ENCODE peak calls at places on chromosome 15, in seven cellular contexts. One of them, this sample, is unnamed.

GRCh38 chr15:78995921-78996780 is 51.3 kb upstream of the CTSH start:
- DNase-seq in cardiac muscle cell: no peak
- DNase-seq in Calu3: no peak
- DNase-seq in thoracic aorta: no peak
- DNase-seq in AG04450: no peak
- DNase-seq in right atrium auricular region: no peak
- DNase-seq in epithelial cell of esophagus: no peak
- DNase-seq in this sample: no peak

GRCh38 chr15:77578641-77579372 is 53.9 kb downstream of the LINGO1 start:
- DNase-seq in cardiac muscle cell: no peak
- DNase-seq in Calu3: no peak
- DNase-seq in right atrium auricular region: no peak
- DNase-seq in epithelial cell of esophagus: no peak
- DNase-seq in thoracic aorta: no peak
- DNase-seq in AG04450: no peak
- DNase-seq in this sample: no peak

GRCh38 chr15:44726568-44727461 is 9.5 kb upstream of the TRIM69 start:
- DNase-seq in Calu3: peak; percentile 28
- DNase-seq in right atrium auricular region: peak; percentile 70
- DNase-seq in thoracic aorta: no peak
- DNase-seq in epithelial cell of esophagus: peak; percentile 86
- DNase-seq in AG04450: peak; percentile 78
- DNase-seq in cardiac muscle cell: peak; percentile 95
- DNase-seq in this sample: peak; percentile 76

GRCh38 chr15:62941719-62942118 is 100.8 kb upstream of the TPM1 start:
- DNase-seq in Calu3: no peak
- DNase-seq in epithelial cell of esophagus: no peak
- DNase-seq in thoracic aorta: no peak
- DNase-seq in cardiac muscle cell: no peak
- DNase-seq in AG04450: no peak
- DNase-seq in right atrium auricular region: no peak
- DNase-seq in this sample: no peak

GRCh38 chr15:95556225-95556624 is 774.3 kb upstream of the NR2F2 start:
- DNase-seq in epithelial cell of esophagus: no peak
- DNase-seq in AG04450: no peak
- DNase-seq in right atrium auricular region: no peak
- DNase-seq in Calu3: no peak
- DNase-seq in thoracic aorta: no peak
- DNase-seq in cardiac muscle cell: peak; percentile 59
- DNase-seq in this sample: no peak

GRCh38 chr15:68029959-68030358 is 24.2 kb upstream of the PIAS1 start:
- DNase-seq in Calu3: no peak
- DNase-seq in thoracic aorta: no peak
- DNase-seq in epithelial cell of esophagus: no peak
- DNase-seq in AG04450: no peak
- DNase-seq in right atrium auricular region: no peak
- DNase-seq in cardiac muscle cell: no peak
- DNase-seq in this sample: no peak

GRCh38 chr15:65292938-65293518 is 2.8 kb upstream of the RNU5A-1 start:
- DNase-seq in Calu3: no peak
- DNase-seq in cardiac muscle cell: no peak
- DNase-seq in right atrium auricular region: no peak
- DNase-seq in thoracic aorta: no peak
- DNase-seq in epithelial cell of esophagus: peak; percentile 51
- DNase-seq in AG04450: no peak
- DNase-seq in this sample: no peak

GRCh38 chr15:98611808-98612207 is 36.5 kb upstream of the IGF1R start:
- DNase-seq in AG04450: no peak
- DNase-seq in Calu3: no peak
- DNase-seq in epithelial cell of esophagus: no peak
- DNase-seq in cardiac muscle cell: no peak
- DNase-seq in right atrium auricular region: peak; percentile 53
- DNase-seq in thoracic aorta: no peak
- DNase-seq in this sample: no peak

GRCh38 chr15:39079296-39079834 is 501.5 kb upstream of the THBS1 start:
- DNase-seq in epithelial cell of esophagus: peak; percentile 90
- DNase-seq in Calu3: peak; percentile 4
- DNase-seq in AG04450: peak; percentile 65
- DNase-seq in right atrium auricular region: no peak
- DNase-seq in thoracic aorta: no peak
- DNase-seq in cardiac muscle cell: peak; percentile 85
- DNase-seq in this sample: peak; percentile 83

GRCh38 chr15:83066034-83066760 is 855 bp downstream of the BTBD1 start:
- DNase-seq in cardiac muscle cell: no peak
- DNase-seq in thoracic aorta: no peak
- DNase-seq in epithelial cell of esophagus: no peak
- DNase-seq in right atrium auricular region: no peak
- DNase-seq in AG04450: no peak
- DNase-seq in Calu3: no peak
- DNase-seq in this sample: no peak

GRCh38 chr15:81133782-81134461 is at the start of gene CFAP161:
- DNase-seq in epithelial cell of esophagus: peak; percentile 62
- DNase-seq in AG04450: peak; percentile 33
- DNase-seq in right atrium auricular region: peak; percentile 78
- DNase-seq in Calu3: no peak
- DNase-seq in thoracic aorta: peak; percentile 16
- DNase-seq in cardiac muscle cell: peak; percentile 86
- DNase-seq in this sample: no peak

GRCh38 chr15:82165948-82166376 is 96.6 kb downstream of the EFL1 start:
- DNase-seq in Calu3: no peak
- DNase-seq in thoracic aorta: no peak
- DNase-seq in right atrium auricular region: no peak
- DNase-seq in cardiac muscle cell: peak; percentile 21
- DNase-seq in AG04450: no peak
- DNase-seq in epithelial cell of esophagus: no peak
- DNase-seq in this sample: no peak

GRCh38 chr15:54518145-54518941 is 540.1 kb downstream of the UNC13C start:
- DNase-seq in cardiac muscle cell: no peak
- DNase-seq in right atrium auricular region: no peak
- DNase-seq in Calu3: no peak
- DNase-seq in epithelial cell of esophagus: no peak
- DNase-seq in thoracic aorta: no peak
- DNase-seq in AG04450: no peak
- DNase-seq in this sample: no peak

GRCh38 chr15:33766329-33766728 is 202.0 kb upstream of the CHRM5 start:
- DNase-seq in AG04450: no peak
- DNase-seq in cardiac muscle cell: no peak
- DNase-seq in Calu3: no peak
- DNase-seq in epithelial cell of esophagus: no peak
- DNase-seq in right atrium auricular region: no peak
- DNase-seq in thoracic aorta: no peak
- DNase-seq in this sample: no peak

GRCh38 chr15:39616731-39617455 is 36.0 kb downstream of the THBS1 start:
- DNase-seq in thoracic aorta: no peak
- DNase-seq in cardiac muscle cell: no peak
- DNase-seq in epithelial cell of esophagus: peak; percentile 82
- DNase-seq in right atrium auricular region: no peak
- DNase-seq in AG04450: no peak
- DNase-seq in Calu3: no peak
- DNase-seq in this sample: no peak

GRCh38 chr15:74783072-74783807 is 1.4 kb downstream of the CSK start:
- DNase-seq in cardiac muscle cell: peak; percentile 47
- DNase-seq in Calu3: peak; percentile 35
- DNase-seq in AG04450: no peak
- DNase-seq in thoracic aorta: no peak
- DNase-seq in epithelial cell of esophagus: no peak
- DNase-seq in right atrium auricular region: no peak
- DNase-seq in this sample: no peak

GRCh38 chr15:70480196-70480856 is 283.0 kb downstream of the UACA start:
- DNase-seq in thoracic aorta: no peak
- DNase-seq in cardiac muscle cell: no peak
- DNase-seq in epithelial cell of esophagus: no peak
- DNase-seq in Calu3: no peak
- DNase-seq in right atrium auricular region: no peak
- DNase-seq in AG04450: no peak
- DNase-seq in this sample: no peak

GRCh38 chr15:64193971-64194370 is 31.1 kb upstream of the PPIB start:
- DNase-seq in AG04450: no peak
- DNase-seq in thoracic aorta: no peak
- DNase-seq in Calu3: no peak
- DNase-seq in right atrium auricular region: no peak
- DNase-seq in epithelial cell of esophagus: no peak
- DNase-seq in cardiac muscle cell: no peak
- DNase-seq in this sample: no peak

GRCh38 chr15:29098652-29099051 is 171.0 kb downstream of the NSMCE3 start:
- DNase-seq in epithelial cell of esophagus: no peak
- DNase-seq in thoracic aorta: no peak
- DNase-seq in right atrium auricular region: no peak
- DNase-seq in cardiac muscle cell: no peak
- DNase-seq in Calu3: no peak
- DNase-seq in AG04450: no peak
- DNase-seq in this sample: no peak

GRCh38 chr15:45689616-45690015 is 54.8 kb downstream of the SQOR start:
- DNase-seq in Calu3: no peak
- DNase-seq in right atrium auricular region: no peak
- DNase-seq in cardiac muscle cell: no peak
- DNase-seq in epithelial cell of esophagus: peak; percentile 44
- DNase-seq in AG04450: no peak
- DNase-seq in thoracic aorta: no peak
- DNase-seq in this sample: no peak

GRCh38 chr15:89127054-89127702 is 38.9 kb downstream of the ABHD2 start:
- DNase-seq in AG04450: no peak
- DNase-seq in epithelial cell of esophagus: peak; percentile 87
- DNase-seq in cardiac muscle cell: no peak
- DNase-seq in Calu3: no peak
- DNase-seq in thoracic aorta: no peak
- DNase-seq in right atrium auricular region: no peak
- DNase-seq in this sample: no peak

GRCh38 chr15:47409038-47409437 is 308.3 kb upstream of the SEMA6D start:
- DNase-seq in Calu3: no peak
- DNase-seq in right atrium auricular region: no peak
- DNase-seq in AG04450: no peak
- DNase-seq in epithelial cell of esophagus: no peak
- DNase-seq in thoracic aorta: no peak
- DNase-seq in cardiac muscle cell: peak; percentile 62
- DNase-seq in this sample: no peak

GRCh38 chr15:69170597-69170996 is 10.2 kb downstream of the GLCE start:
- DNase-seq in Calu3: no peak
- DNase-seq in epithelial cell of esophagus: no peak
- DNase-seq in cardiac muscle cell: no peak
- DNase-seq in AG04450: no peak
- DNase-seq in right atrium auricular region: no peak
- DNase-seq in thoracic aorta: no peak
- DNase-seq in this sample: no peak

DNA sequence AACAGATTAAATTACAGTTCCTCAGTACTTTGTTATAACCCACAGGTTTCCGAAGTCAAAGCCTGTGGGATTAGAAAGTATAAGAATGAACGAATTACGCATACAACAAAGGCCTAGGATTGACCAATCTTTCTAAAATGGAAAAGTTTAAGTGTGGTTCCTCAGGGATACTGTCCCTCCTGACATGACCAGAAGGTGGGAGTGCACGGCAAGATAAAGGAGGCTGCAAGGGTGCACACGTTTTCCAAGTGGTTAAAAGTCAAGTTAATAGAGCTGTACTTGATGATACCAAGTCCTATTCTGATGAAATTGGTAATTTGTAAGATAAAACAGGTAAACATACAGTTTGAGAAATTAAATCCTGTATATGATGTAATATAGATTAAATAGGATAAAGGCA is 96.2 kb downstream of the ALDH1A2 start:
- DNase-seq in right atrium auricular region: no peak
- DNase-seq in epithelial cell of esophagus: peak; percentile 55
- DNase-seq in AG04450: no peak
- DNase-seq in cardiac muscle cell: peak; percentile 46
- DNase-seq in Calu3: peak; percentile 20
- DNase-seq in thoracic aorta: no peak
- DNase-seq in this sample: no peak
- TF ChIP-seq CTCF in right atrium auricular region: no peak
- TF ChIP-seq CTCF in epithelial cell of esophagus: peak; percentile 57
- TF ChIP-seq CTCF in AG04450: no peak
- TF ChIP-seq CTCF in cardiac muscle cell: peak; percentile 25
- TF ChIP-seq CTCF in Calu3: no peak
- TF ChIP-seq CTCF in thoracic aorta: no peak
- TF ChIP-seq CTCF in this sample: no peak

GRCh38 chr15:60374628-60375081 is 23.1 kb downstream of the ANXA2 start:
- DNase-seq in Calu3: peak; percentile 92
- DNase-seq in epithelial cell of esophagus: peak; percentile 97
- DNase-seq in AG04450: peak; percentile 93
- DNase-seq in cardiac muscle cell: peak; percentile 85
- DNase-seq in right atrium auricular region: peak; percentile 83
- DNase-seq in thoracic aorta: peak; percentile 62
- DNase-seq in this sample: peak; percentile 85
- TF ChIP-seq CTCF in Calu3: no peak
- TF ChIP-seq CTCF in epithelial cell of esophagus: no peak
- TF ChIP-seq CTCF in AG04450: no peak
- TF ChIP-seq CTCF in cardiac muscle cell: no peak
- TF ChIP-seq CTCF in right atrium auricular region: no peak
- TF ChIP-seq CTCF in thoracic aorta: no peak
- TF ChIP-seq CTCF in this sample: no peak

GRCh38 chr15:66587020-66587419 is 21.2 kb upstream of the LCTL start:
- DNase-seq in thoracic aorta: no peak
- DNase-seq in Calu3: no peak
- DNase-seq in right atrium auricular region: no peak
- DNase-seq in AG04450: no peak
- DNase-seq in epithelial cell of esophagus: no peak
- DNase-seq in cardiac muscle cell: no peak
- DNase-seq in this sample: no peak

GRCh38 chr15:66590435-66590834 is 24.6 kb upstream of the LCTL start:
- DNase-seq in Calu3: no peak
- DNase-seq in right atrium auricular region: no peak
- DNase-seq in AG04450: no peak
- DNase-seq in cardiac muscle cell: no peak
- DNase-seq in thoracic aorta: no peak
- DNase-seq in epithelial cell of esophagus: no peak
- DNase-seq in this sample: no peak

GRCh38 chr15:66588971-66589370 is 23.2 kb upstream of the LCTL start:
- DNase-seq in right atrium auricular region: no peak
- DNase-seq in epithelial cell of esophagus: no peak
- DNase-seq in Calu3: no peak
- DNase-seq in cardiac muscle cell: no peak
- DNase-seq in AG04450: no peak
- DNase-seq in thoracic aorta: no peak
- DNase-seq in this sample: no peak

GRCh38 chr15:66587749-66588148 is 22.0 kb upstream of the LCTL start:
- DNase-seq in Calu3: no peak
- DNase-seq in epithelial cell of esophagus: no peak
- DNase-seq in AG04450: no peak
- DNase-seq in thoracic aorta: no peak
- DNase-seq in cardiac muscle cell: no peak
- DNase-seq in right atrium auricular region: no peak
- DNase-seq in this sample: no peak

DNA sequence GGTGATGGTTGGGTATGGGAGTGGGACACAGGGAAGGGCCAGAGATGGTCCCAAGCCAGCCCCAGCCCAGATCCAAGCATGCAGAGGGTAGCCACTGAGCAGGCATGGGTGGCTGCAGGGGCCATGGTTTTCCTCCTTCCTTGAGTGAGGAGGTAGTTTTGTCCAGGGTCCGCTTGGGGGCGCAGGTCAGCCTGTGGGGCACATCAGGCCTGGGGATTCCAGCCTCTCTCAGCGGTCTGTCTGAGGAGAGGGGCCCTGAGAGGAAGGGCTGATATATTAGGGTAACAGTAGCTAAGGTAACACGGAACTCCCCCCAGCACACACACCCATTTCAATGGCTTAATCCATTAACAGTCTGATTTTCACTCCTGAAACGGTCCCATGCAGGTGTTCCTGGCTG is 22.7 kb upstream of the LCTL start:
- DNase-seq in epithelial cell of esophagus: no peak
- DNase-seq in thoracic aorta: no peak
- DNase-seq in Calu3: no peak
- DNase-seq in right atrium auricular region: no peak
- DNase-seq in cardiac muscle cell: no peak
- DNase-seq in AG04450: no peak
- DNase-seq in this sample: no peak
- TF ChIP-seq CTCF in epithelial cell of esophagus: no peak
- TF ChIP-seq CTCF in thoracic aorta: no peak
- TF ChIP-seq CTCF in Calu3: no peak
- TF ChIP-seq CTCF in right atrium auricular region: no peak
- TF ChIP-seq CTCF in cardiac muscle cell: peak; percentile 25
- TF ChIP-seq CTCF in AG04450: peak; percentile 4
- TF ChIP-seq CTCF in this sample: no peak

GRCh38 chr15:23866832-23867231 is 179.7 kb upstream of the NDN start:
- DNase-seq in AG04450: no peak
- DNase-seq in cardiac muscle cell: peak; percentile 4
- DNase-seq in Calu3: no peak
- DNase-seq in right atrium auricular region: no peak
- DNase-seq in thoracic aorta: no peak
- DNase-seq in epithelial cell of esophagus: no peak
- DNase-seq in this sample: no peak
- TF ChIP-seq CTCF in AG04450: peak; percentile 36
- TF ChIP-seq CTCF in cardiac muscle cell: peak; percentile 16
- TF ChIP-seq CTCF in Calu3: no peak
- TF ChIP-seq CTCF in right atrium auricular region: no peak
- TF ChIP-seq CTCF in thoracic aorta: no peak
- TF ChIP-seq CTCF in epithelial cell of esophagus: no peak
- TF ChIP-seq CTCF in this sample: no peak